ENCODE peak calls at places on chromosomes 12 and 14, in ten cellular contexts. B is NCI-H1092 treated with DMSO at 0.1 percent for 48 hours; I is Panc1; G is NCI-H2081 treated with DMSO at 0.1 percent for 48 hours; N is NCI-H510A; Y is pancreas; V is GM12865; H is stimulated activated CD4-positive, alpha-beta T cell treated with anti-CD3 and anti-CD28 coated beads, Interleukin-2, amount 100 ng/mL, for 24 hours; O is cardiac muscle cell; J is tibial artery. R is an unnamed sample.

GRCh38 chr14:71625175-71625574 is 307.1 kb upstream of the RGS6 start:
- DNase-seq in B (no peak), I (no peak), G (no peak), N (no peak), Y (no peak), V (no peak), H (no peak), O (no peak), J (no peak), R (no peak)

GRCh38 chr14:33516898-33517436 is 433.9 kb downstream of the EGLN3 start:
- DNase-seq in B (no peak), I (no peak), G (no peak), N (no peak), Y (no peak), V (no peak), H (no peak), O (no peak), J (no peak), R (no peak)

GRCh38 chr14:41615011-41615595 is 8.4 kb downstream of the LRFN5 start:
- DNase-seq in B (no peak), I (no peak), G (no peak), N (no peak), Y (no peak), V (no peak), H (no peak), O (no peak), J (no peak), R (no peak)

GRCh38 chr12:108112815-108113556 is 16.1 kb upstream of the WSCD2 start:
- DNase-seq in B (no peak), I (no peak), G (no peak), N (no peak), Y (no peak), V (no peak), H (no peak), O (peak), J (no peak), R (no peak)

GRCh38 chr12:66979270-66979669 is 289.9 kb upstream of the CAND1 start:
- DNase-seq in B (no peak), I (no peak), G (no peak), N (no peak), Y (no peak), V (no peak), H (no peak), O (no peak), J (no peak), R (no peak)

GRCh38 chr12:76031414-76032042 is at the start of gene PHLDA1:
- DNase-seq in B (peak), I (no peak), G (peak), N (peak), Y (peak), V (peak), H (peak), O (peak), J (peak), R (peak)

GRCh38 chr14:61140872-61141271 is 140.3 kb downstream of the TMEM30B start:
- DNase-seq in B (no peak), I (no peak), G (no peak), N (no peak), Y (no peak), V (no peak), H (no peak), O (no peak), J (no peak), R (no peak)

GRCh38 chr12:108175310-108175709 is 46.2 kb downstream of the WSCD2 start:
- DNase-seq in B (no peak), I (no peak), G (no peak), N (no peak), Y (no peak), V (no peak), H (no peak), O (no peak), J (no peak), R (no peak)

GRCh38 chr12:114400925-114401324 is 5.0 kb downstream of the TBX5 start:
- DNase-seq in B (no peak), I (no peak), G (no peak), N (no peak), Y (no peak), V (no peak), H (no peak), O (peak), J (no peak), R (no peak)

GRCh38 chr12:14716848-14717444 is 20.5 kb upstream of the GUCY2C start:
- DNase-seq in B (no peak), I (no peak), G (no peak), N (no peak), Y (no peak), V (peak), H (peak), O (peak), J (no peak), R (peak)

GRCh38 chr12:44874981-44875416 is 1.1 kb downstream of the NELL2 start:
- DNase-seq in B (peak), I (no peak), G (no peak), N (no peak), Y (no peak), V (peak), H (peak), O (no peak), J (peak), R (peak)

GRCh38 chr14:60266021-60266937 is 17.3 kb downstream of the PPM1A start:
- DNase-seq in B (no peak), I (no peak), G (no peak), N (no peak), Y (no peak), V (peak), H (peak), O (no peak), J (no peak), R (no peak)

GRCh38 chr14:68548194-68549056 is 244.4 kb downstream of the ZFP36L1 start:
- DNase-seq in B (peak), I (no peak), G (no peak), N (no peak), Y (peak), V (no peak), H (no peak), O (peak), J (peak), R (no peak)

GRCh38 chr14:69055125-69055524 is 76.0 kb upstream of the ACTN1 start:
- DNase-seq in B (no peak), I (no peak), G (no peak), N (no peak), Y (no peak), V (no peak), H (no peak), O (no peak), J (no peak), R (no peak)

GRCh38 chr12:115859231-115859630 is 418.3 kb downstream of the MED13L start:
- DNase-seq in B (no peak), I (no peak), G (no peak), N (no peak), Y (no peak), V (no peak), H (no peak), O (no peak), J (no peak), R (no peak)

GRCh38 chr14:104427126-104427851 is 152.3 kb upstream of the C14orf180 start:
- DNase-seq in B (no peak), I (no peak), G (no peak), N (no peak), Y (no peak), V (no peak), H (no peak), O (no peak), J (no peak), R (no peak)